ENCODE peak calls at places on chromosomes 16 and 17, in eight cellular contexts. R is Caco-2, E is stomach, X is left lung, L is esophagus squamous epithelium, Q is heart left ventricle, P is Peyer's patch, T is OCI-LY7. K is an unnamed sample.

GRCh38 chr17:29014716-29015115 is 8.9 kb upstream of the SEZ6 start:
- DNase-seq in R (no peak), E (no peak), X (no peak), L (no peak), Q (no peak), P (no peak), T (no peak), K (no peak)

GRCh38 chr17:72308744-72309395 is 188.1 kb downstream of the SOX9 start:
- DNase-seq in R (no peak), E (no peak), X (no peak), L (no peak), Q (no peak), P (no peak), T (no peak), K (no peak)

GRCh38 chr16:74448990-74449389 is 27.7 kb upstream of the CLEC18B start:
- DNase-seq in R (no peak), E (peak; percentile 41), X (no peak), L (no peak), Q (peak; percentile 84), P (peak; percentile 80), T (no peak), K (peak; percentile 86)

GRCh38 chr16:58187092-58187491 is 10.8 kb downstream of the CSNK2A2 start:
- DNase-seq in R (no peak), E (no peak), X (no peak), L (no peak), Q (no peak), P (no peak), T (no peak), K (no peak)

GRCh38 chr16:10669791-10670190 is 24.9 kb downstream of the TEKT5 start:
- DNase-seq in R (no peak), E (no peak), X (no peak), L (no peak), Q (no peak), P (no peak), T (no peak), K (no peak)

GRCh38 chr17:35315283-35315682 is 58.1 kb downstream of the SLFN11 start:
- DNase-seq in R (no peak), E (no peak), X (no peak), L (no peak), Q (peak; percentile 59), P (no peak), T (no peak), K (no peak)

GRCh38 chr17:48843172-48843900 is 12.5 kb downstream of the CALCOCO2 start:
- DNase-seq in R (no peak), E (no peak), X (no peak), L (no peak), Q (no peak), P (no peak), T (no peak), K (no peak)

GRCh38 chr17:73584049-73584448 is 60.2 kb downstream of the SDK2 start:
- DNase-seq in R (no peak), E (no peak), X (peak; percentile 72), L (no peak), Q (no peak), P (no peak), T (no peak), K (no peak)

GRCh38 chr17:63573634-63574033 is 23.4 kb downstream of the DCAF7 start:
- DNase-seq in R (no peak), E (no peak), X (no peak), L (no peak), Q (no peak), P (no peak), T (no peak), K (no peak)

GRCh38 chr16:15650698-15651161 is 685 bp downstream of the NDE1 start:
- DNase-seq in R (no peak), E (no peak), X (no peak), L (no peak), Q (no peak), P (no peak), T (peak; percentile 36), K (peak; percentile 46)

GRCh38 chr16:77271532-77272426 is 72.6 kb downstream of the SYCE1L start:
- DNase-seq in R (no peak), E (no peak), X (no peak), L (no peak), Q (no peak), P (no peak), T (no peak), K (no peak)

GRCh38 chr16:8850279-8850885 is 18.4 kb downstream of the CARHSP1 start:
- DNase-seq in R (no peak), E (no peak), X (peak; percentile 84), L (no peak), Q (peak; percentile 57), P (peak; percentile 58), T (no peak), K (no peak)

GRCh38 chr17:79305831-79306687 is 231.4 kb downstream of the ENGASE start:
- DNase-seq in R (no peak), E (peak; percentile 66), X (no peak), L (no peak), Q (peak; percentile 15), P (no peak), T (peak; percentile 46), K (peak; percentile 54)

GRCh38 chr17:8110456-8110804 is 7.9 kb downstream of the ALOXE3 start:
- DNase-seq in R (no peak), E (no peak), X (no peak), L (no peak), Q (no peak), P (no peak), T (no peak), K (no peak)

GRCh38 chr16:81238296-81239011 is at the start of gene BCO1:
- DNase-seq in R (no peak), E (peak; percentile 56), X (no peak), L (no peak), Q (no peak), P (peak; percentile 48), T (no peak), K (no peak)

GRCh38 chr17:47276444-47276843 is 22.8 kb downstream of the ITGB3 start:
- DNase-seq in R (no peak), E (no peak), X (no peak), L (no peak), Q (no peak), P (no peak), T (no peak), K (no peak)

GRCh38 chr17:47276868-47277267 is 23.2 kb downstream of the ITGB3 start:
- DNase-seq in R (no peak), E (peak; percentile 64), X (no peak), L (no peak), Q (peak; percentile 79), P (peak; percentile 57), T (no peak), K (peak; percentile 77)

GRCh38 chr17:47273245-47273644 is 19.6 kb downstream of the ITGB3 start:
- DNase-seq in R (no peak), E (no peak), X (no peak), L (no peak), Q (no peak), P (no peak), T (no peak), K (no peak)

GRCh38 chr17:47274319-47275069 is 20.9 kb downstream of the ITGB3 start:
- DNase-seq in R (no peak), E (no peak), X (no peak), L (no peak), Q (no peak), P (no peak), T (no peak), K (no peak)

GRCh38 chr17:47275245-47275984 is 21.8 kb downstream of the ITGB3 start:
- DNase-seq in R (peak; percentile 53), E (peak; percentile 66), X (no peak), L (no peak), Q (peak; percentile 89), P (peak; percentile 74), T (no peak), K (peak; percentile 94)
- TF ChIP-seq CTCF in R (no peak), E (no peak), X (no peak), L (no peak), Q (no peak), P (no peak), T (no peak), K (no peak)

GRCh38 chr16:85003723-85004586 is 7.4 kb downstream of the ZDHHC7 start:
- DNase-seq in R (no peak), E (no peak), X (no peak), L (no peak), Q (no peak), P (no peak), T (no peak), K (no peak)
- H3K4me1 ChIP-seq in R (peaks cover 48% of the 10 kb centered on the region), E (peaks cover 90% of the 10 kb centered on the region), X (peaks cover 28% of the 10 kb centered on the region), L (peaks cover 100% of the 10 kb centered on the region), Q (peaks cover 52% of the 10 kb centered on the region), P (peaks cover 77% of the 10 kb centered on the region), T (peaks cover 8% of the 10 kb centered on the region), K (peaks cover 100% of the 10 kb centered on the region)

DNA sequence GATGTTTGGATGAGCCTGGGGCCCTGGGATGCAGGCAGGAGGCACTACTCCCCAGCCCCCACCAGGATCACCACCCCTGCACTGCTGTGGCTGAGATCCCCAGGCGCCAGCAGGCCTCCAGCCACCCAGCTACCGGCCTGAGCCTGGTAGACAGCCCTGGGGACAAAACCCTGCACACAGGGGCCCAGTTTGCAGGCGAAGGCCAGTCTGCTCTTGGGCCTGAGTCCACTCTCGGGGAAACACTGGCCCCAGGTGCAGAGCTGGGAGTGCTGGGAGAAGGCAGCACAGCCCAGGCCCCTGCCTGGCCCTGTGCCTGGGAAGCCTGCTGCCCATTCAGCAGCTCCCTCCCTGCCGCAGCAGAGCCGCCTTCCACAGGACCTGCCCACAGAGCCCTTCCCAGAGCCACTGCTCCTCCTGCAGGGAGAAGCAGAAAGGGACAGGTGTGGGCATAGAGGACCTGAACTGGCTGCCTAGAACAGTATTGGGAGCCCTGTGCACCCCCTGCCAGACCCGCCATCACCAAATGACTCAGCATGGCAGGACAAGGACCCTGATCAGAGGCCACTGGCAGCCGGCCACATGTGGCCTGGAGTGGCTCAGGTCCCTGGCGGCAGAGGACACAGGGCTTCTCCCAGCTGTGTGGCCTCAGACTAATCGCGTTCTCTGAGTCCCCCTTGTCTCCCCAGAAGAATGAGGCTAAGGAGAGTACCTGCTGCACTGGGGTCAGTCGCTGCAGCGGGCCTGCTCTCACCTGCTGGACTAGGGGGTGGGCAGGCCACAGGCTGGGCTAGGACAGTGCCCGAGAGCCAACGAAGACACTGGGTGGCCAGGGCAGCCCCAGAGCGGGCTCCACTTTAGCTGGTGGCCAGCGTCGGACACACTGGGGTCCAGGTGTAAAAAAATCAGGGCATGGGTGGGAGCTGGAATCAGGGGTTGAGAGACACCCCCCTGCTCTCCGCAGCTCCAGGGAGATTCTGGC is 10.7 kb downstream of the MSRB1 start:
- DNase-seq in R (no peak), E (peak; percentile 69), X (no peak), L (no peak), Q (no peak), P (peak; percentile 62), T (no peak), K (no peak)
- TF ChIP-seq CTCF in R (peak; percentile 38), E (no peak), X (no peak), L (no peak), Q (no peak), P (no peak), T (no peak), K (no peak)

DNA sequence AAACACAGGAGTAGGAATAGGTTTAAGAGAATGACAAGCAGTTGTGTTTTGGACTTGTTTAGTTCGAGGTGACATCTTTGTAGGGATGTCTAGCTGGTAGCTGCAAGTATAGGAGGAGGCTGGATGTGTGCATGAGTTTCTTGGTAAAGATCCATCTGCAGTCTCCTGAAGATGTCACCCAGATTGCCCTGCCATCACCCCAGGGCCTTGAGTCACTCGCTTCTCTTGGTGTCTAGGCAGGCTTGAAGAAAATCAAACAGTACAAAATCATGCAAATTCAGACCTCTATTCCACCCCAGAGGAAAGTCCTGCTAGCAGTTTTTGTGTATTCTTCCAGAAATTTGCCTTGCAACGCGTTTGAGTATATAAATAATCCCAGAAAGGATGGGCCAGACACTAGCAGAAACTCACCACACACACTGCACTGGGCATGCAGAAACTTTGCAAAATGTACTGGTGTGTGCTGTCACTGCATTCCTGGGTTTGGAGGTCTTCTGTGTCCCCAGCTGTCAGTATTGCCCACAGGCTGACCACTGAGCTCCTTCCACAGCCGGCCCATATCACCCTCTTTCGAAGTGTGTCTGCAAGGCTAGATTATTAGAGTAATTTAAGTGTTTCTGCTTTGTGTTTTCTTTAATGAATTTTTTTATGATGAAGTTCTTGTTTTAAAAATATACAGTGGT is 51.5 kb downstream of the TENT4B start:
- DNase-seq in R (no peak), E (no peak), X (no peak), L (no peak), Q (no peak), P (no peak), T (no peak), K (no peak)
- H3K4me1 ChIP-seq in R (peaks cover 48% of the 10 kb centered on the region), E (peaks cover 39% of the 10 kb centered on the region), X (peaks cover 21% of the 10 kb centered on the region), L (peaks cover 71% of the 10 kb centered on the region), Q (peaks cover 58% of the 10 kb centered on the region), P (peaks cover 51% of the 10 kb centered on the region), T (peaks cover 5% of the 10 kb centered on the region), K (peaks cover 64% of the 10 kb centered on the region)